ENCODE peak calls at places on chromosomes 16 and 17, in six cellular contexts. Y, B, O, U, C and R are unnamed samples.

GRCh38 chr16:10569629-10570028 is 10.8 kb downstream of the EMP2 start:
- DNase-seq in O (no peak), B (no peak), Y (no peak), U (no peak), C (no peak), R (no peak)

GRCh38 chr17:11797803-11798202 is 199.5 kb downstream of the ZNF18 start:
- DNase-seq in Y (no peak), B (no peak), C (no peak), O (no peak), U (no peak), R (no peak)

GRCh38 chr17:50952889-50953288 is 86.7 kb upstream of the TOB1 start:
- DNase-seq in C (no peak), O (no peak), Y (peak; percentile 59), U (no peak), B (no peak), R (no peak)

GRCh38 chr17:35766903-35767510 is 6.3 kb downstream of the C17orf50 start:
- DNase-seq in B (no peak), Y (no peak), O (peak; percentile 42), C (peak; percentile 60), U (no peak), R (peak; percentile 62)

GRCh38 chr16:58658796-58659211 is 25.8 kb downstream of the SLC38A7 start:
- DNase-seq in Y (no peak), U (no peak), B (no peak), C (no peak), O (peak; percentile 35), R (no peak)

GRCh38 chr17:27293359-27293897 is 486 bp upstream of the WSB1 start:
- DNase-seq in Y (no peak), U (peak; percentile 34), B (no peak), O (no peak), C (no peak), R (no peak)

GRCh38 chr16:50460538-50461399 is 87.4 kb upstream of the NKD1 start:
- DNase-seq in Y (no peak), O (no peak), C (no peak), U (no peak), B (no peak), R (no peak)

GRCh38 chr17:45740553-45741330 is 43.4 kb upstream of the CRHR1 start:
- DNase-seq in U (peak; percentile 20), Y (no peak), O (peak; percentile 2), C (peak; percentile 66), B (no peak), R (peak; percentile 89)

GRCh38 chr17:55266051-55266957 is 1.5 kb downstream of the HLF start:
- DNase-seq in B (no peak), C (no peak), O (no peak), U (no peak), Y (no peak), R (no peak)

GRCh38 chr16:24825696-24826095 is 20.1 kb upstream of the SLC5A11 start:
- DNase-seq in Y (peak; percentile 27), U (no peak), C (no peak), O (no peak), B (no peak), R (no peak)

GRCh38 chr16:24833352-24833751 is 12.4 kb upstream of the SLC5A11 start:
- DNase-seq in O (no peak), Y (no peak), U (no peak), B (no peak), C (no peak), R (no peak)

GRCh38 chr16:24826817-24827566 is 18.8 kb upstream of the SLC5A11 start:
- DNase-seq in C (no peak), U (no peak), B (no peak), O (no peak), Y (no peak), R (no peak)

GRCh38 chr16:24826096-24826690 is 19.6 kb upstream of the SLC5A11 start:
- DNase-seq in B (no peak), O (no peak), U (no peak), C (no peak), Y (peak; percentile 21), R (no peak)

DNA sequence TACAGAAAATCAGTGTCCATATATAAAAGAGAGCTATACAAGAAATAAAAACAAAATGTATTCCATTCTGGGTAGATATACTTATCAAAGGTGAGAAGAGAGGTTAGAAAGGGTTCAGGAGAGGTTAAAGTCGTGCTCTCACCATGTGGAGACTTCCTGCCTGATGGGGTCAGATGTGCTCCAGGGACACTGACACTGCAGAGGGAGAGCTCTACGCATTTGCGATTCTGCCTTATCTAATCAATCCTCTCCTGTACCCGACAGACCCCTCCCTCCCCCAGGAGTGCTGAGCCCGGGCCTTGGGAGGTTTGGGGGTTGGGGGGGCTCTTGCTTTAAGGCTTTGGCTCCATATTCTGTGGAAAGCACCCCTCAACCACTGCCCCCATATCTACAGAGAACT is 16.6 kb upstream of the SLC5A11 start:
- DNase-seq in U (no peak), C (no peak), Y (no peak), B (no peak), O (no peak), R (no peak)
- TF ChIP-seq CTCF in U (no peak), C (no peak), Y (no peak), B (no peak), O (no peak), R (no peak)

GRCh38 chr16:88611220-88611821 is 27.1 kb upstream of the IL17C start:
- DNase-seq in Y (no peak), B (no peak), O (no peak), C (peak; percentile 59), U (no peak), R (no peak)
- TF ChIP-seq CTCF in Y (no peak), B (no peak), O (no peak), C (no peak), U (no peak), R (peak; percentile 26)

GRCh38 chr17:76009969-76010661 is 9.5 kb downstream of the CDK3 start:
- DNase-seq in B (no peak), O (no peak), Y (no peak), C (no peak), U (no peak), R (no peak)

GRCh38 chr17:76007850-76008165 is 7.2 kb downstream of the CDK3 start:
- DNase-seq in B (no peak), O (no peak), Y (no peak), U (no peak), C (no peak), R (no peak)

GRCh38 chr17:76008630-76009425 is 8.2 kb downstream of the CDK3 start:
- DNase-seq in B (no peak), O (no peak), Y (no peak), C (no peak), U (no peak), R (no peak)

GRCh38 chr17:76008208-76008607 is 7.6 kb downstream of the CDK3 start:
- DNase-seq in C (no peak), B (no peak), O (no peak), Y (no peak), U (no peak), R (no peak)

GRCh38 chr17:76009447-76009846 is 8.8 kb downstream of the CDK3 start:
- DNase-seq in U (no peak), O (no peak), B (no peak), Y (no peak), C (no peak), R (no peak)
- TF ChIP-seq CTCF in U (no peak), O (no peak), B (no peak), Y (no peak), C (no peak), R (no peak)

DNA sequence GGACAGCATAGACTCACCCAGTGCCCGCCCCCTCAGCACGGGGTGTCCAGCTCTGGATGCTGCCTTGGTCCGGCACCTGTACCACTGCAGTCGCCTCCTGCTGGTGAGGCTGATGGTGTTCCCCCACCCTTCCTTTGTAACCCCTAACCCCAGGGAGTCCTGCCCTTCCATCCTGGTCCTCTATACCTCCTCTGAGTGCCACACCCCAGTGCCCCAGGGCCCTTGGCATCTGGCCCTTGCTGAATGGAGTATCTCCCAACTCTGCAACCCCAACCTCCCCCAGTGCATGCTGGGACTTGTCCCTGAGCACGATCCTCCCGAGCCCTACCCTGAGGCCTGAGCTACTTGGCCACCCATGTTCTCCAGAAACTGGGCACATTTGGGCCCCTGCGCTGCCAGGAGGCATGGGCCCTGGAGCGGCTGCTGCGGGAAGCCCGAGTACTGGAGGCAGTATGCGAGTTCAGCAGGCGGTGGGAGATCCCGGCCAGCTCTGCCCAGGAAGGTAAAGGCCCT is 15.8 kb downstream of the RIPOR1 start:
- DNase-seq in U (no peak), O (no peak), B (no peak), Y (no peak), C (no peak), R (no peak)
- TF ChIP-seq CTCF in U (no peak), O (no peak), B (no peak), Y (no peak), C (no peak), R (no peak)